ENCODE peak calls at places on chromosomes 2 and 18, in eight cellular contexts. T is CD8-positive, alpha-beta T cell; A is PC-9; C is psoas muscle; V is WERI-Rb-1; H is left lung; B is lower lobe of right lung; Z is neuronal stem cell. L is an unnamed sample.

GRCh38 chr2:70902067-70902442 is 33.6 kb upstream of the ATP6V1B1 start:
- DNase-seq in B (no peak), Z (no peak), V (no peak), A (peak), H (no peak), T (no peak), C (no peak), L (no peak)

GRCh38 chr18:76822510-76823165 is at the start of gene ZNF236:
- DNase-seq in Z (peak), H (peak), C (peak), B (peak), A (no peak), V (peak), T (peak), L (peak)

GRCh38 chr2:166167451-166167850 is 39.6 kb upstream of the SCN1A start:
- DNase-seq in Z (no peak), T (no peak), V (no peak), H (no peak), C (no peak), A (no peak), B (no peak), L (no peak)

GRCh38 chr2:121888189-121888557 is 132.7 kb downstream of the TSN start:
- DNase-seq in Z (no peak), V (peak), H (no peak), A (no peak), B (no peak), T (no peak), C (no peak), L (no peak)

GRCh38 chr2:26475037-26475436 is 2.9 kb downstream of the OTOF start:
- DNase-seq in A (no peak), V (no peak), C (peak), Z (no peak), T (no peak), H (no peak), B (peak), L (no peak)

GRCh38 chr2:190696792-190697398 is 48.0 kb downstream of the NAB1 start:
- DNase-seq in A (no peak), H (no peak), B (no peak), T (no peak), C (no peak), V (no peak), Z (peak), L (no peak)

GRCh38 chr2:181374741-181375675 is 82.2 kb upstream of the ITGA4 start:
- DNase-seq in B (no peak), A (no peak), T (no peak), H (no peak), C (no peak), Z (no peak), V (no peak), L (no peak)

GRCh38 chr18:26356045-26356785 is 130.0 kb downstream of the TAF4B start:
- DNase-seq in C (no peak), V (no peak), Z (no peak), T (no peak), H (no peak), A (no peak), B (no peak), L (no peak)

GRCh38 chr18:23138470-23138869 is 3.2 kb downstream of the CABLES1 start:
- DNase-seq in Z (no peak), H (no peak), C (no peak), A (no peak), V (no peak), T (no peak), B (peak), L (no peak)

GRCh38 chr18:2982452-2983172 is 30.3 kb downstream of the LPIN2 start:
- DNase-seq in C (no peak), T (no peak), H (no peak), Z (no peak), A (no peak), V (no peak), B (no peak), L (peak)

GRCh38 chr2:52264488-52264887 is 1232.6 kb upstream of the NRXN1 start:
- DNase-seq in B (no peak), T (no peak), Z (no peak), H (no peak), C (no peak), A (no peak), V (no peak), L (no peak)

GRCh38 chr2:44881856-44882255 is 59.6 kb upstream of the SIX3 start:
- DNase-seq in C (no peak), A (no peak), H (no peak), Z (no peak), T (no peak), B (no peak), V (no peak), L (no peak)

GRCh38 chr18:43170586-43170985 is 55.1 kb upstream of the RIT2 start:
- DNase-seq in A (no peak), B (no peak), V (peak), T (no peak), Z (no peak), C (no peak), H (no peak), L (no peak)

GRCh38 chr2:171483793-171484192 is 38.5 kb upstream of the CYBRD1 start:
- DNase-seq in C (no peak), A (no peak), B (no peak), Z (no peak), V (no peak), T (no peak), H (no peak), L (no peak)

GRCh38 chr2:5839563-5839962 is 147.4 kb downstream of the SOX11 start:
- DNase-seq in C (no peak), H (no peak), Z (peak), A (no peak), V (no peak), T (no peak), B (no peak), L (no peak)

GRCh38 chr2:170425291-170425751 is 247.4 kb downstream of the MYO3B start:
- DNase-seq in A (peak), Z (no peak), C (no peak), T (no peak), V (no peak), B (no peak), H (no peak), L (no peak)

GRCh38 chr2:100733344-100734187 is 86.4 kb upstream of the NPAS2 start:
- DNase-seq in T (no peak), H (no peak), A (peak), V (no peak), C (peak), B (peak), Z (peak), L (no peak)

GRCh38 chr2:36277146-36277808 is 78.3 kb upstream of the CRIM1 start:
- DNase-seq in B (no peak), V (no peak), C (no peak), T (no peak), Z (no peak), A (peak), H (no peak), L (no peak)

GRCh38 chr2:58429285-58429874 is 188.3 kb upstream of the FANCL start:
- DNase-seq in B (no peak), T (no peak), H (no peak), C (no peak), Z (no peak), A (no peak), V (no peak), L (no peak)

GRCh38 chr2:74554821-74555531 is 456 bp downstream of the DOK1 start:
- DNase-seq in Z (peak), B (peak), T (no peak), H (peak), A (no peak), C (peak), V (peak), L (peak)

GRCh38 chr2:164535280-164536025 is 85.8 kb downstream of the GRB14 start:
- DNase-seq in C (no peak), V (no peak), H (no peak), B (no peak), Z (no peak), T (no peak), A (no peak), L (no peak)

GRCh38 chr2:45554764-45555163 is 56.3 kb downstream of the SRBD1 start:
- DNase-seq in A (no peak), T (no peak), Z (no peak), C (no peak), H (no peak), B (no peak), V (no peak), L (no peak)

GRCh38 chr2:175003875-175004729 is 1.1 kb downstream of the CHN1 start:
- DNase-seq in Z (no peak), T (no peak), H (no peak), B (no peak), V (no peak), C (no peak), A (no peak), L (no peak)

GRCh38 chr2:170943596-170943995 is 14.5 kb downstream of the GORASP2 start:
- DNase-seq in V (no peak), B (no peak), T (no peak), C (no peak), A (no peak), H (no peak), Z (no peak), L (no peak)

GRCh38 chr18:77822552-77823138 is 573.0 kb downstream of the GALR1 start:
- DNase-seq in C (no peak), Z (no peak), T (no peak), A (no peak), B (no peak), V (no peak), H (no peak), L (no peak)

GRCh38 chr2:85400951-85401805 is 9.0 kb downstream of the CAPG start:
- DNase-seq in C (no peak), B (no peak), T (no peak), H (no peak), V (no peak), Z (no peak), A (no peak), L (no peak)

GRCh38 chr2:171430516-171431410 is 3.0 kb downstream of the METTL8 start:
- DNase-seq in C (no peak), A (no peak), B (no peak), V (peak), H (no peak), T (no peak), Z (no peak), L (no peak)

GRCh38 chr2:114068438-114068837 is 178.5 kb downstream of the ACTR3 start:
- DNase-seq in A (no peak), H (no peak), T (no peak), C (no peak), Z (peak), V (no peak), B (no peak), L (no peak)

GRCh38 chr2:15939556-15939853 is 845 bp upstream of the MYCN start:
- DNase-seq in A (no peak), H (peak), B (peak), Z (no peak), C (peak), V (no peak), T (peak), L (peak)

GRCh38 chr2:57376985-57377384 is 669.6 kb upstream of the VRK2 start:
- DNase-seq in A (no peak), Z (no peak), H (no peak), V (no peak), B (no peak), T (no peak), C (no peak), L (no peak)

GRCh38 chr2:207239754-207240494 is 74.2 kb upstream of the KLF7 start:
- DNase-seq in C (no peak), V (no peak), T (no peak), Z (no peak), B (no peak), H (no peak), A (no peak), L (no peak)

DNA sequence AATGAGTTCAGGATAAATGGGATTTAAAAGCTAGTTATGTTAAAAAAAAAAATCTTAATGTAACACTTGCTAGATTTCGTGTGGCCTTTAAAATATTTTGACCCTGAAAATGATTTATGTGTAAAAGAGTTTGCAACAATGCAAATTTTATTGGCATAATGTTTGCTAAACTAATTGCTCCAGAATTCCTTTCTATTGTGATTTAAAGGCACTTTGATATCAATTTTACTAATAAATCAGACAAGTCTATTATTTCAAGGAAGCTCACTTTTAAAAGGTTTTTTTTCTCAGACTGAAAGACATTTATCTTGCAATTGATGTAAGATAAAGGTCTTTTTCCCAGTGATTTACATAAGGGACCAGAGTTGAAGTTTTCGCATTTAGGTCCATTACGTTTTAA is 17.5 kb downstream of the AP1S3 start:
- DNase-seq in T (no peak), Z (no peak), A (no peak), B (no peak), V (no peak), H (no peak), C (no peak), L (no peak)
- H3K27ac ChIP-seq in T (no peak), Z (no peak), A (no peak), B (no peak), V (no peak), H (no peak), C (no peak), L (no peak)

GRCh38 chr2:189576361-189576760 is 4.2 kb downstream of the SLC40A1 start:
- DNase-seq in C (peak), H (no peak), Z (no peak), V (no peak), B (no peak), T (no peak), A (no peak), L (no peak)

GRCh38 chr2:189577108-189577507 is 3.5 kb downstream of the SLC40A1 start:
- DNase-seq in Z (no peak), A (no peak), B (no peak), T (no peak), V (no peak), C (no peak), H (no peak), L (no peak)

GRCh38 chr2:189580267-189580661 is 322 bp downstream of the SLC40A1 start:
- DNase-seq in A (peak), V (peak), T (no peak), Z (no peak), B (peak), C (peak), H (peak), L (peak)

GRCh38 chr2:189579585-189579984 is 1.0 kb downstream of the SLC40A1 start:
- DNase-seq in A (peak), V (no peak), B (no peak), T (no peak), Z (no peak), C (no peak), H (no peak), L (no peak)

GRCh38 chr2:189578272-189578671 is 2.3 kb downstream of the SLC40A1 start:
- DNase-seq in Z (no peak), V (no peak), A (no peak), B (no peak), T (no peak), H (no peak), C (no peak), L (no peak)
- H3K4me3 ChIP-seq in Z (no peak), V (no peak), A (no peak), B (peak), T (no peak), H (peak), C (peak), L (no peak)

DNA sequence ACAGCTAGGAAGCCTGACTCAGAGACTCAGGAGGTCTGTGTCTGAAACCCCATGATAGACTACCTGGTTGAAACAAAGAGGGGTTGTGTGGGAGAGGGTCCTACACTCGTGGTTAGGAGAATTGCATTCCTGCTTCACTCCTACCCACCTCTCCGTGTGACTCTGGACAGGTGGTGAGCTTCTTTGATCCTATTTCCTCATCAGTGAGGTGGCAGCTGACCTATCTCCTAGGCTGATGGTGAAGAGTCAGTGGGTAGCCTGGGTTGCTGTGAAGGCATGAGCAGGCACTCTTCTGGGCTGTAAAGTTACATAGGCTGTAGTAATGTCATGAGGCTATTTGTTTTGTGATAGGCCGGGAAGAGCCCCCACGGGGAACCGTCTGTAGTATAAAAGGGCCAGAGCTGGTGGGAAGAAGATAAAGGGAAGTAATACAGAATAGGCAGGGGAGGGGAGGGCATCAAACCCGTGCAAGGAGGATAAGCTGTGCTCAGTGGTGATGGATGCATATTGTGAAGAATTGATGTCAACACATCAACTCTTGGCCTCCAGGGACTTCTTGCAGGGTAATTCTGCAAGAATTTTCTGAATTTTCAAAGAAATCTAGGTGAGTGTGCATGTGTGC is 83.9 kb downstream of the TMEM247 start:
- DNase-seq in B (no peak), C (no peak), V (no peak), Z (no peak), T (no peak), A (no peak), H (no peak), L (no peak)
- H3K27ac ChIP-seq in B (no peak), C (peak), V (no peak), Z (no peak), T (no peak), A (no peak), H (no peak), L (peak)

GRCh38 chr18:24427484-24427883 is 1.0 kb downstream of the IMPACT start:
- DNase-seq in B (no peak), Z (no peak), H (no peak), T (no peak), C (no peak), V (no peak), A (no peak), L (no peak)
- H3K4me3 ChIP-seq in B (peak), Z (peak), H (peak), T (peak), C (peak), V (peak), A (peak), L (no peak)

GRCh38 chr18:12409466-12409865 is 1.7 kb downstream of the PRELID3A start:
- DNase-seq in C (no peak), B (no peak), Z (no peak), V (no peak), H (no peak), A (no peak), T (no peak), L (no peak)

GRCh38 chr18:12406376-12407111 is 1.2 kb upstream of the PRELID3A start:
- DNase-seq in H (no peak), B (no peak), Z (no peak), C (no peak), T (no peak), V (no peak), A (no peak), L (no peak)

GRCh38 chr18:12411456-12411855 is 3.7 kb downstream of the PRELID3A start:
- DNase-seq in T (no peak), Z (no peak), H (no peak), B (no peak), C (no peak), A (no peak), V (no peak), L (no peak)

GRCh38 chr18:12410121-12410520 is 2.4 kb downstream of the PRELID3A start:
- DNase-seq in C (peak), H (no peak), A (no peak), B (no peak), T (no peak), V (no peak), Z (no peak), L (no peak)

GRCh38 chr18:12408247-12408869 is 629 bp downstream of the PRELID3A start:
- DNase-seq in Z (no peak), T (no peak), C (no peak), H (no peak), A (no peak), V (no peak), B (no peak), L (peak)
- H3K27ac ChIP-seq in Z (peak), T (no peak), C (peak), H (peak), A (no peak), V (peak), B (peak), L (peak)

DNA sequence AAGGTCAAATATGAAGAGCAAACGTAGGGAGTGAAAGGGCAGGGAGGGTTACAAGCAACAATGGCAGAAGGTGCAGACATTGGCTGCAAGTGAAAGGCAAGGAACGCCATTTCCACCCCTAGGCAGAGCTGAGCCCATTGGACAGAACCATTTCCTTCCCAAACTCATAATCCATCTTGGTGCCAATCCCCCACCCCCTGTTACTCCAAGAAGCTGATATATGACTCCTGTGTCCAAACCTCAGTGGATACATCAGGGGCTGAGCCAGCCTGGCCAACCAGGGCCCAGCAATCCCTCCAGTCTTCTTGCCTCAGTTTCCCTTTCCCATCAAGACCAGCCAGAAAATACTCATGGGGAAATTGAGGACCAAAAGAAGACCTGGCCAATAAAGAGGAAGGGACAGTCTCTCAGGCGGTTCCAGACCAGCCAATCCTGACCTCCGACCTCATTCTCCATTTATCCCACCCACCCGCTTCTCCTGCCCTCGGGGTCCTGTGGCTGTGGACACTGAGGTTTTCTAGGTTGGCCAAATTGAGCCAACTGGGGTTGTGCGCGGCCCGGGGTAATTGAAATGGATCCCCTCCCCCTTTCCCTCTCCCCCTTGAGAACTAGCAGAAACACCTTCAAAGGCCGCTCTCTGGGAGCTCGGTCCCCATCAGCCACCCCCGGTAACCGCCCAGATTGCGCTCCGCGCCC is 24.8 kb downstream of the TNS1 start:
- DNase-seq in H (no peak), C (no peak), V (no peak), A (no peak), T (no peak), Z (no peak), B (no peak), L (no peak)
- H3K4me3 ChIP-seq in H (peak), C (peak), V (no peak), A (no peak), T (no peak), Z (no peak), B (peak), L (peak)

GRCh38 chr2:65366595-65367125 is 65.7 kb downstream of the SPRED2 start:
- DNase-seq in B (no peak), V (no peak), C (no peak), H (no peak), A (peak), T (no peak), Z (no peak), L (peak)
- H3K27ac ChIP-seq in B (no peak), V (no peak), C (peak), H (no peak), A (peak), T (no peak), Z (no peak), L (peak)